ENCODE peak calls at places on chromosomes 5 and 9, in six cellular contexts. X, A, Z, J, L and N are unnamed samples. For H3K4me1 and H3K9me3, the result is how much of the 10 kb centered on the place peaks cover.

GRCh38 chr5:171776747-171777419 is 8.7 kb upstream of the SMIM23 start:
- DNase-seq in X (no peak), A (no peak), Z (no peak), J (no peak), L (no peak), N (no peak)

GRCh38 chr9:131738838-131739191 is 1.1 kb downstream of the RAPGEF1 start:
- DNase-seq in X (no peak), A (peak), Z (no peak), J (no peak), L (peak), N (peak)

GRCh38 chr5:149126898-149127297 is 14.4 kb upstream of the ABLIM3 start:
- DNase-seq in X (no peak), A (no peak), Z (no peak), J (no peak), L (no peak), N (no peak)

GRCh38 chr9:109244179-109245132 is 76.4 kb downstream of the EPB41L4B start:
- DNase-seq in X (peak), A (peak), Z (peak), J (no peak), L (peak), N (peak)

GRCh38 chr9:137305788-137306545 is 3.9 kb upstream of the NRARP start:
- DNase-seq in X (no peak), A (no peak), Z (no peak), J (no peak), L (no peak), N (no peak)

GRCh38 chr5:146828385-146828784 is 50.2 kb downstream of the PPP2R2B start:
- DNase-seq in X (no peak), A (no peak), Z (no peak), J (no peak), L (no peak), N (no peak)

GRCh38 chr5:1144089-1144488 is 32.2 kb upstream of the SLC12A7 start:
- DNase-seq in X (no peak), A (no peak), Z (no peak), J (no peak), L (no peak), N (no peak)

GRCh38 chr5:156774273-156774672 is 75.8 kb upstream of the PPP1R2B start:
- DNase-seq in X (no peak), A (no peak), Z (no peak), J (no peak), L (no peak), N (no peak)

GRCh38 chr5:172102913-172103629 is 85.0 kb downstream of the STK10 start:
- DNase-seq in X (peak), A (peak), Z (peak), J (no peak), L (peak), N (peak)

GRCh38 chr5:40619406-40619805 is 60.3 kb upstream of the PTGER4 start:
- DNase-seq in X (no peak), A (no peak), Z (no peak), J (no peak), L (no peak), N (no peak)

GRCh38 chr5:134224905-134225779 is 731 bp downstream of the PPP2CA start:
- DNase-seq in X (peak), A (peak), Z (peak), J (no peak), L (peak), N (peak)

GRCh38 chr9:82320566-82320965 is 332.0 kb downstream of the SPATA31D1 start:
- DNase-seq in X (no peak), A (no peak), Z (no peak), J (no peak), L (no peak), N (no peak)

GRCh38 chr5:42991477-42992034 is 48.6 kb downstream of the ANXA2R start:
- DNase-seq in X (no peak), A (no peak), Z (no peak), J (no peak), L (peak), N (no peak)

GRCh38 chr9:16813838-16814237 is 56.6 kb downstream of the BNC2 start:
- DNase-seq in X (no peak), A (no peak), Z (no peak), J (no peak), L (no peak), N (no peak)

GRCh38 chr9:84349706-84350105 is 9.1 kb upstream of the SLC28A3 start:
- DNase-seq in X (no peak), A (no peak), Z (no peak), J (no peak), L (no peak), N (no peak)

GRCh38 chr5:181184845-181185216 is 20.2 kb downstream of the TRIM7 start:
- DNase-seq in X (no peak), A (no peak), Z (no peak), J (no peak), L (no peak), N (no peak)

GRCh38 chr9:78697653-78698052 is 400.7 kb downstream of the PSAT1 start:
- DNase-seq in X (no peak), A (no peak), Z (no peak), J (no peak), L (no peak), N (no peak)

GRCh38 chr9:68427216-68427994 is 71.0 kb downstream of the PGM5 start:
- DNase-seq in X (no peak), A (no peak), Z (no peak), J (no peak), L (no peak), N (no peak)

GRCh38 chr5:83253731-83254130 is 176.4 kb downstream of the XRCC4 start:
- DNase-seq in X (no peak), A (no peak), Z (no peak), J (no peak), L (no peak), N (no peak)

GRCh38 chr5:83179966-83180365 is 102.6 kb downstream of the XRCC4 start:
- DNase-seq in X (no peak), A (no peak), Z (no peak), J (no peak), L (no peak), N (no peak)

GRCh38 chr5:53342261-53342660 is 138.2 kb upstream of the FST start:
- DNase-seq in X (no peak), A (no peak), Z (no peak), J (no peak), L (no peak), N (no peak)

GRCh38 chr5:23996525-23996924 is 489.1 kb downstream of the PRDM9 start:
- DNase-seq in X (no peak), A (no peak), Z (no peak), J (no peak), L (no peak), N (no peak)

GRCh38 chr5:177500685-177501522 is 3.5 kb upstream of the PDLIM7 start:
- DNase-seq in X (peak), A (peak), Z (peak), J (peak), L (peak), N (peak)

GRCh38 chr9:92609142-92609500 is 60.8 kb downstream of the IPPK start:
- DNase-seq in X (no peak), A (no peak), Z (no peak), J (no peak), L (no peak), N (no peak)

GRCh38 chr5:28748446-28748845 is 1710.1 kb upstream of the CDH9 start:
- DNase-seq in X (no peak), A (no peak), Z (no peak), J (no peak), L (no peak), N (no peak)

GRCh38 chr5:82174128-82174918 is 103.8 kb downstream of the RPS23 start:
- DNase-seq in X (peak), A (peak), Z (peak), J (no peak), L (peak), N (peak)

GRCh38 chr9:111728617-111729366 is 65.9 kb downstream of the SHOC1 start:
- DNase-seq in X (no peak), A (no peak), Z (no peak), J (no peak), L (no peak), N (peak)

GRCh38 chr5:4230531-4230904 is 634.9 kb downstream of the IRX1 start:
- DNase-seq in X (no peak), A (no peak), Z (no peak), J (no peak), L (no peak), N (no peak)

GRCh38 chr9:5846501-5846921 is 13.6 kb upstream of the ERMP1 start:
- DNase-seq in X (no peak), A (no peak), Z (no peak), J (no peak), L (no peak), N (no peak)

GRCh38 chr5:40416098-40416497 is 263.6 kb upstream of the PTGER4 start:
- DNase-seq in X (no peak), A (no peak), Z (no peak), J (no peak), L (no peak), N (peak)

GRCh38 chr5:50874277-50874984 is 208.0 kb downstream of the PARP8 start:
- DNase-seq in X (no peak), A (no peak), Z (no peak), J (no peak), L (no peak), N (no peak)

GRCh38 chr5:177169271-177169670 is 35.7 kb downstream of the NSD1 start:
- DNase-seq in X (no peak), A (no peak), Z (no peak), J (no peak), L (no peak), N (no peak)

GRCh38 chr5:129243058-129243457 is 148.5 kb downstream of the ISOC1 start:
- DNase-seq in X (no peak), A (no peak), Z (no peak), J (no peak), L (no peak), N (no peak)

GRCh38 chr5:96565843-96566242 is 96.3 kb upstream of the CAST start:
- DNase-seq in X (no peak), A (no peak), Z (no peak), J (no peak), L (no peak), N (no peak)

DNA sequence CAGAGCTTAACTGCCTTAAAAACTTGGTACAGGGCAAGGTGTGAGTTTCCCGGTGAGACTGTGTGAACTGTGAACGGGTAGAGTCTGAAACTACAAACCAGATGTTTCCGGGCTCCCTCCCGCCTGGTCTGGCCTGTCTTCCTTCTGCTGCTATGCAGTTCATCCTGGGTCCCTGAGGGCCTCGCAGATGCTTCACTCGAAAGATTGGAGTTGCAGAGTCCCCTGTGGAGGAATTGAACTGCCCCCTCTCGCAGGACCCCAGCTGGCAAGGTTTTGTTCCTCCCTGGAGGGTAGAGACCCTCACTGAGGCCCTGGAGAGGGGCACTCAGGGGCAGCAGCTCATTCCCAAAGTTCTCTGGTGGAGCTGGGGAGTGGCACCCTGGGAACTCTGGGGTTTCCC is 533 bp downstream of the DCANP1 start:
- DNase-seq in X (no peak), A (no peak), Z (no peak), J (no peak), L (no peak), N (no peak)
- H3K4me1 ChIP-seq in X (under half), A (under half), Z (under half), J (under half), L (under half), N (under half)

DNA sequence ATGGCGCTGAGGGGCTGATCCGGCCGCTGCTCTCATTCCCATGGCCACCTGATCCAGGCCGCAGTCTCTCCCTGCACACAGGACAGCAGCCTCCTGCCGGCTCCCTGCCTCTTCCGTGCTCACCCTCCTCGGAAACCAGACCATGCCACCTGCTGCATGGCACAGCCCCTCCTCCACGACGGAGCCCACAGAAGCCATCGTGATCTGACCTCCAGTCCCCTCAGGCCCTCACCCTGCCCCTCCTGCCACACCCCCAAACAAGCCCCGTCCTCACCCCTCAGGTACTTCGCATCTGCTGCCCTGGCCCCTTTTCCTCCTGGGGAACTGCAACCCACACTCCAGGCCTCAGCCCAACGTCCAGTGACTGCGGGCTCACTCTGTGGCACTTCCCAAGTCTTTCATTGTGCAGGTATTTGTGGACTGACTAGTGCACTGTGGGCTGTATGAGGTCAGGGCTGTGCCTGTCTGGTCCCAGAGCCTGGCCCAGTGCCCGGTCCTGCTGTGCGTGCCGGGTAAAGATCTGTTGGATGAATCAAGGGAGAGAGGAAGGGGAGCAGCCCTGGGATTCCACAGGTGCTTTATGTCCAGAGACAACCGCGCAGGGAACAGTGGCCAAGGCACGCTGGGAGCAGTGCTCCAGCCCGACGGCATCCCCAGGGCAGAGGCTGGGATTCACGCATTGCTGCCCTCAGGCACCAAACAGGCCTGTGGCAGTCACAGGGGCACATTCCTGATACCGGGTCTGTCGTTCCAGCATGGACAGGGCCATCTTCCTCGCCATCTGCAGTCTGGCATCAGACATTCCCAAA is 86.1 kb downstream of the ADAMTS2 start:
- DNase-seq in X (no peak), A (peak), Z (no peak), J (no peak), L (peak), N (no peak)
- H3K9me3 ChIP-seq in X (under half), A (under half), Z (under half), J (under half), L (under half), N (under half)

DNA sequence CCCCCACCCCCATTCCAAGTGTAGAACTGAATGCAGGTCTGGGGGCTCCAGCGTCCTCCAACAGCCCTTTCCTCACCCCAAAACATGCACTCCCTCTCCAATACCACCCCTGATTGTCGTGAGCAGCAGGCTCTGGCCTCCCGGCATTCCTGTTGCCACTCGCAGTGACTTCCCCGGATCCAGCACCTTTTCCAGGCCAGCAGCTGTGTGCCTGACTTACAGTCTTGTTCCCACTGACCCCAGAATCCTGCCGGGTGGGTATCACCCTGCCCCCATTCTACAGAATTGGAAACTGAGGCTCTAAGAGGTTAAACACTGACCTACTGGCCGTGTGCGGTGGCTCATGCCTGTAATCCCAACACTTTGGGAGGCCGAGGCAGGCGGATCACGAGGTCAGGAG is 127.2 kb downstream of the OLFM1 start:
- DNase-seq in X (no peak), A (no peak), Z (no peak), J (no peak), L (no peak), N (no peak)
- H3K27ac ChIP-seq in X (no peak), A (no peak), Z (no peak), J (no peak), L (no peak), N (no peak)

GRCh38 chr5:54528633-54529032 is 11.1 kb downstream of the SNX18 start:
- DNase-seq in X (no peak), A (no peak), Z (no peak), J (no peak), L (no peak), N (peak)
- H3K4me1 ChIP-seq in X (under half), A (under half), Z (under half), J (under half), L (under half), N (under half)

DNA sequence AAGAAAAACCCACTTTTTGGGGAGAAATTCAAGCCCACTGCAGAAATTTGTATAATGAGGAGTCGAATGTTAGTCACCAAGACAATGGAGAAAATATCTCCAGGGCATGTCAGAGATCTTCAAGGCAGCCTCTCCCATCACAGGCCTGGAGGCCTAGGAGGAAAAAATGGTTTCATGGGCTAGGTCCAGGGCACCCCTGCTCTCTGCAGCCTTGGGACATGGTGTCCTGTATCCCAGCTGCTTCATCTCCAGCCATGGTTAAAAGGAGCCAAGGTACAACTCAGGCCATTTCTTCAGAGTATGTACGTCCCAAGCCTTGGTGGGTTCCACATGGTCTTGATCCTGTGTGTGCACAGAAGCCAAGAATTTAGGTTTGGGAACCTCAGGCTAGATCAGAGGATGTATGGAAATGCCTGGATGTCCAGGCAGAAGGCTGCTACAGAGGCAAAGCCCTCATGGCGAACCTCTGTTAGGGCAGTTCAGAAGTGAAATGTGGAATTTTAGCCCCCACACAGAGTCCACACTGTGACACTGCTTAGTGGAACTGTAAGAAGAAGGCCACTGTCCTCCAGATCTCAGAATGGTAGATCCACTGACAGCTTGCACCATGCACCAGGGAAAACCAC is 561.4 kb downstream of the ISL1 start:
- DNase-seq in X (no peak), A (no peak), Z (no peak), J (no peak), L (no peak), N (no peak)
- H3K9me3 ChIP-seq in X (under half), A (under half), Z (under half), J (under half), L (under half), N (under half)

GRCh38 chr5:14218897-14219573 is 75.9 kb downstream of the TRIO start:
- DNase-seq in X (no peak), A (no peak), Z (no peak), J (no peak), L (no peak), N (no peak)
- H3K27ac ChIP-seq in X (peak), A (peak), Z (peak), J (no peak), L (peak), N (no peak)